ENCODE peak calls at places on chromosomes 5 and 9, in nine cellular contexts. L is activated CD8-positive, alpha-beta T cell treated with anti-CD3 and anti-CD28 coated beads, Interleukin-2, amount 10 ng/mL, durations not matched to agents 7 days and 5 days; J is germinal center; E is Right ventricle myocardium inferior; I is NCI-H1092 treated with DMSO at 0.1 percent for 48 hours; K is CD8-positive, alpha-beta memory T cell; C is IMR-90; V is SJCRH30; M is iris pigment epithelial cell. U is an unnamed sample.

GRCh38 chr5:115932991-115933390 is 29.3 kb upstream of the LVRN start:
- DNase-seq in L (no peak), J (no peak), E (no peak), I (no peak), K (no peak), C (peak; percentile 63), V (no peak), M (peak; percentile 65), U (no peak)

GRCh38 chr9:111661150-111661801 is at the start of gene GNG10:
- DNase-seq in L (peak; percentile 67), J (peak; percentile 89), E (peak; percentile 90), I (peak; percentile 80), K (peak; percentile 74), C (peak; percentile 52), V (peak; percentile 82), M (peak; percentile 67), U (no peak)

GRCh38 chr5:93929146-93929545 is 187.7 kb upstream of the POU5F2 start:
- DNase-seq in L (no peak), J (no peak), E (no peak), I (no peak), K (no peak), C (peak; percentile 62), V (peak; percentile 41), M (peak; percentile 67), U (no peak)

GRCh38 chr9:16705121-16705604 is 165.3 kb downstream of the BNC2 start:
- DNase-seq in L (no peak), J (peak; percentile 2), E (peak; percentile 89), I (peak; percentile 22), K (no peak), C (peak; percentile 97), V (peak; percentile 86), M (peak; percentile 89), U (peak; percentile 69)

GRCh38 chr9:113634597-113635515 is 171.3 kb downstream of the RGS3 start:
- DNase-seq in L (no peak), J (no peak), E (no peak), I (no peak), K (no peak), C (peak; percentile 69), V (peak; percentile 93), M (peak; percentile 68), U (no peak)

GRCh38 chr9:93119953-93120845 is 13.9 kb downstream of the NINJ1 start:
- DNase-seq in L (peak; percentile 68), J (peak; percentile 79), E (peak; percentile 98), I (no peak), K (peak; percentile 38), C (peak; percentile 94), V (peak; percentile 93), M (peak; percentile 97), U (no peak)

GRCh38 chr5:146378981-146379380 is 40.3 kb downstream of the POU4F3 start:
- DNase-seq in L (no peak), J (no peak), E (peak; percentile 66), I (no peak), K (no peak), C (no peak), V (no peak), M (no peak), U (no peak)

GRCh38 chr5:65809817-65810531 is 88.0 kb downstream of the NLN start:
- DNase-seq in L (no peak), J (no peak), E (no peak), I (no peak), K (no peak), C (peak; percentile 62), V (no peak), M (peak; percentile 83), U (no peak)

GRCh38 chr5:133327946-133328401 is 276.2 kb downstream of the HSPA4 start:
- DNase-seq in L (no peak), J (no peak), E (no peak), I (no peak), K (no peak), C (no peak), V (no peak), M (no peak), U (no peak)

GRCh38 chr5:51382759-51383493 is at the start of gene ISL1:
- DNase-seq in L (no peak), J (no peak), E (no peak), I (peak; percentile 90), K (no peak), C (peak; percentile 55), V (peak; percentile 93), M (peak; percentile 80), U (peak; percentile 94)

GRCh38 chr5:1437452-1437851 is 7.8 kb downstream of the SLC6A3 start:
- DNase-seq in L (no peak), J (no peak), E (no peak), I (peak; percentile 58), K (no peak), C (peak; percentile 26), V (peak; percentile 46), M (peak; percentile 14), U (no peak)

GRCh38 chr5:62093981-62094380 is 212.0 kb upstream of the KIF2A start:
- DNase-seq in L (no peak), J (no peak), E (no peak), I (peak; percentile 82), K (no peak), C (peak; percentile 7), V (peak; percentile 30), M (peak; percentile 43), U (peak; percentile 67)

GRCh38 chr9:72635197-72635596 is 113.8 kb downstream of the TMC1 start:
- DNase-seq in L (no peak), J (no peak), E (no peak), I (no peak), K (no peak), C (no peak), V (no peak), M (peak; percentile 1), U (no peak)

GRCh38 chr9:78863531-78863930 is 566.6 kb downstream of the PSAT1 start:
- DNase-seq in L (no peak), J (no peak), E (no peak), I (peak; percentile 21), K (no peak), C (no peak), V (no peak), M (no peak), U (no peak)

U was measured in ecto neural progenitor cell.